ENCODE peak calls at places on chromosomes 12 and 14, in four cellular contexts. L is breast epithelium, G is cardiac fibroblast, W is GM12865. F is an unnamed sample.

GRCh38 chr12:113697646-113698504 is 226.2 kb upstream of the LHX5 start:
- DNase-seq in L (no peak), G (no peak), W (no peak), F (no peak)

GRCh38 chr12:110578522-110579238 is 4.4 kb downstream of the PPTC7 start:
- DNase-seq in L (no peak), G (no peak), W (no peak), F (peak; percentile 81)

GRCh38 chr14:65095633-65096205 is 6.6 kb downstream of the MAX start:
- DNase-seq in L (peak; percentile 67), G (peak; percentile 91), W (no peak), F (no peak)

GRCh38 chr12:94186461-94187237 is 38.3 kb downstream of the PLXNC1 start:
- DNase-seq in L (no peak), G (peak; percentile 63), W (no peak), F (no peak)

GRCh38 chr14:76755610-76756390 is 5.5 kb upstream of the VASH1 start:
- DNase-seq in L (no peak), G (no peak), W (no peak), F (no peak)

GRCh38 chr12:42810006-42810405 is 220.5 kb upstream of the PRICKLE1 start:
- DNase-seq in L (no peak), G (no peak), W (no peak), F (no peak)

GRCh38 chr12:68733661-68734071 is 12.3 kb upstream of the SLC35E3 start:
- DNase-seq in L (no peak), G (peak; percentile 44), W (no peak), F (peak; percentile 13)

GRCh38 chr14:22071001-22071400 is 397.4 kb upstream of the OR4E1 start:
- DNase-seq in L (no peak), G (no peak), W (peak; percentile 73), F (no peak)

GRCh38 chr12:53051058-53051880 is 1.4 kb downstream of the TNS2 start:
- DNase-seq in L (peak; percentile 75), G (peak; percentile 75), W (no peak), F (peak; percentile 66)

GRCh38 chr12:62934799-62935674 is at the start of gene PPM1H:
- DNase-seq in L (peak; percentile 33), G (peak; percentile 22), W (peak; percentile 81), F (peak; percentile 27)

GRCh38 chr12:30839643-30840190 is 85.0 kb upstream of the CAPRIN2 start:
- DNase-seq in L (no peak), G (no peak), W (no peak), F (no peak)

GRCh38 chr14:68506021-68506644 is 286.7 kb downstream of the ZFP36L1 start:
- DNase-seq in L (peak; percentile 68), G (peak; percentile 56), W (peak; percentile 70), F (peak; percentile 81)

GRCh38 chr12:108637631-108638030 is 3.9 kb upstream of the SELPLG start:
- DNase-seq in L (no peak), G (no peak), W (no peak), F (no peak)

GRCh38 chr12:89976866-89977265 is 268.2 kb upstream of the ATP2B1 start:
- DNase-seq in L (no peak), G (no peak), W (no peak), F (no peak)

GRCh38 chr12:1920436-1920835 is 2.0 kb upstream of the CACNA2D4 start:
- DNase-seq in L (no peak), G (no peak), W (no peak), F (no peak)

GRCh38 chr12:1919284-1919683 is 832 bp upstream of the CACNA2D4 start:
- DNase-seq in L (no peak), G (no peak), W (no peak), F (no peak)

GRCh38 chr12:1918875-1919236 is 404 bp upstream of the CACNA2D4 start:
- DNase-seq in L (no peak), G (no peak), W (no peak), F (no peak)

GRCh38 chr12:1920971-1921370 is 2.5 kb upstream of the CACNA2D4 start:
- DNase-seq in L (no peak), G (no peak), W (no peak), F (no peak)

GRCh38 chr12:1919763-1920162 is 1.3 kb upstream of the CACNA2D4 start:
- DNase-seq in L (no peak), G (no peak), W (no peak), F (no peak)
- H3K4me3 ChIP-seq in L (no peak overlapping the region), G (no peak overlapping the region), W (no peak overlapping the region), F (no peak overlapping the region)

GRCh38 chr12:32688786-32689185 is 9.7 kb downstream of the DNM1L start:
- DNase-seq in L (no peak), G (no peak), W (no peak), F (no peak)
- TF ChIP-seq CTCF in L (no peak), G (no peak), W (no peak), F (no peak)

GRCh38 chr12:49369723-49370145 is 2.5 kb downstream of the SPATS2 start:
- DNase-seq in L (no peak), G (peak; percentile 66), W (peak; percentile 89), F (peak; percentile 52)

GRCh38 chr12:49377386-49377785 is 10.1 kb downstream of the SPATS2 start:
- DNase-seq in L (no peak), G (no peak), W (no peak), F (no peak)

GRCh38 chr12:49370539-49370938 is 3.3 kb downstream of the SPATS2 start:
- DNase-seq in L (no peak), G (no peak), W (no peak), F (no peak)

GRCh38 chr12:49375406-49375805 is 8.1 kb downstream of the SPATS2 start:
- DNase-seq in L (no peak), G (no peak), W (no peak), F (no peak)
- H3K4me3 ChIP-seq in L (no peak overlapping the region), G (no peak overlapping the region), W (no peak overlapping the region), F (no peak overlapping the region)

GRCh38 chr12:126708492-126708896 is 1558.5 kb upstream of the TMEM132C start:
- DNase-seq in L (no peak), G (peak; percentile 34), W (peak; percentile 2), F (no peak)

GRCh38 chr12:126700115-126700514 is 1566.9 kb upstream of the TMEM132C start:
- DNase-seq in L (no peak), G (no peak), W (no peak), F (no peak)

GRCh38 chr12:126706300-126706699 is 1560.7 kb upstream of the TMEM132C start:
- DNase-seq in L (no peak), G (no peak), W (no peak), F (no peak)

GRCh38 chr12:126704609-126705008 is 1562.4 kb upstream of the TMEM132C start:
- DNase-seq in L (no peak), G (no peak), W (no peak), F (no peak)
- TF ChIP-seq CTCF in L (no peak), G (no peak), W (peak; percentile 8), F (no peak)

GRCh38 chr14:90387201-90387600 is 9.6 kb upstream of the CALM1 start:
- DNase-seq in L (no peak), G (no peak), W (no peak), F (no peak)

GRCh38 chr14:90388982-90389381 is 7.8 kb upstream of the CALM1 start:
- DNase-seq in L (no peak), G (no peak), W (no peak), F (peak; percentile 47)

GRCh38 chr14:90383731-90384542 is 12.9 kb upstream of the CALM1 start:
- DNase-seq in L (peak; percentile 27), G (peak; percentile 70), W (peak; percentile 84), F (peak; percentile 37)

GRCh38 chr14:90384543-90384911 is 12.3 kb upstream of the CALM1 start:
- DNase-seq in L (no peak), G (no peak), W (peak; percentile 21), F (no peak)

GRCh38 chr14:90388437-90388836 is 8.4 kb upstream of the CALM1 start:
- DNase-seq in L (no peak), G (peak; percentile 71), W (no peak), F (peak; percentile 90)
- H3K4me3 ChIP-seq in L (no peak overlapping the region), G (no peak overlapping the region), W (no peak overlapping the region), F (no peak overlapping the region)